ENCODE peak calls at places on chromosome X, in ten cellular contexts. U is heart left ventricle, O is psoas muscle, X is AG04450, L is aorta, N is IMR-90, J is SK-N-SH, H is mammary epithelial cell, Q is brain microvascular endothelial cell, B is tibial nerve. Z is an unnamed sample.

GRCh38 chrX:47583240-47583861 is 1.1 kb downstream of the TIMP1 start:
- DNase-seq in J (no peak), U (no peak), Q (no peak), N (no peak), L (no peak), O (no peak), X (no peak), B (no peak), H (no peak), Z (no peak)

GRCh38 chrX:119655125-119655524 is 37.8 kb downstream of the SEPTIN6 start:
- DNase-seq in U (peak), J (peak), H (peak), X (peak), Q (peak), O (no peak), L (no peak), B (no peak), N (peak), Z (no peak)

GRCh38 chrX:65406532-65406931 is 128.1 kb downstream of the LAS1L start:
- DNase-seq in J (no peak), H (no peak), U (no peak), N (no peak), B (no peak), Q (no peak), L (peak), O (no peak), X (no peak), Z (no peak)

GRCh38 chrX:119503484-119503861 is 35.2 kb downstream of the SLC25A5 start:
- DNase-seq in Q (peak), H (peak), O (no peak), J (no peak), U (peak), L (peak), N (peak), X (no peak), B (no peak), Z (no peak)

GRCh38 chrX:10619311-10620015 is 922 bp downstream of the MID1 start:
- DNase-seq in Q (peak), L (no peak), B (no peak), J (peak), O (no peak), H (no peak), N (no peak), X (no peak), U (no peak), Z (no peak)

GRCh38 chrX:68842781-68843581 is 14.2 kb downstream of the EFNB1 start:
- DNase-seq in X (no peak), H (peak), N (peak), L (no peak), B (no peak), Q (no peak), U (no peak), O (no peak), J (no peak), Z (no peak)

GRCh38 chrX:142156567-142156966 is 48.5 kb downstream of the MAGEC2 start:
- DNase-seq in Q (no peak), B (no peak), N (no peak), U (no peak), H (no peak), X (no peak), J (no peak), O (no peak), L (no peak), Z (no peak)

GRCh38 chrX:56219702-56220101 is 12.5 kb upstream of the KLF8 start:
- DNase-seq in U (no peak), J (no peak), L (no peak), H (no peak), N (no peak), B (no peak), X (no peak), O (no peak), Q (no peak), Z (no peak)

GRCh38 chrX:24838624-24839023 is 144.9 kb downstream of the POLA1 start:
- DNase-seq in U (no peak), O (no peak), X (no peak), N (peak), B (no peak), H (peak), L (no peak), J (peak), Q (peak), Z (no peak)

GRCh38 chrX:2484232-2484631 is 16.5 kb downstream of the DHRSX start:
- DNase-seq in H (no peak), X (no peak), B (no peak), J (no peak), L (no peak), O (no peak), U (no peak), N (no peak), Q (peak), Z (no peak)
- H3K27ac ChIP-seq in H (no peak), X (peak), B (peak), J (no peak), L (peak), O (no peak), U (peak), N (peak), Q (peak), Z (no peak)

GRCh38 chrX:703466-704210 is 73.0 kb downstream of the SHOX start:
- DNase-seq in L (no peak), O (no peak), Q (no peak), H (no peak), U (no peak), X (no peak), B (no peak), J (no peak), N (no peak), Z (no peak)
- H3K27ac ChIP-seq in L (no peak), O (no peak), Q (no peak), H (no peak), U (no peak), X (no peak), B (no peak), J (no peak), N (no peak), Z (no peak)

DNA sequence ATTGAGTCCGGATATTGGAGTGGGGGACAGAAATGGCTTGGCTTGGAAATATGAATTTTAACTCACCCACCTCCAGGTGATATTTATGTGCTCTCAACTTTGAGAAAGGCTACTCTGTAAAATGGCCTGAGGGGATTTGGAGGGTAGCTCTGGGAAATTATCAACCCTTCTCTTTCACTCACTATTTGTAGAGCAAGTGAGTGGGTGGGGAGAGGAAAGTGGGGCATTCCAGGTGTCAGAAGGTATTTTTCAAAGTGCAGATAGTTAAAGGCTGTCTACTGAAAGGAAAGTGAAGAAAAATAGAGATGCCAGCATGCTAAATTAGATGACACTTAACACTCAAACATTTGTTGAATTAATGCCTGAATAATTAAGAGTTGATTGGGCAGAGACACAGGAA is 44.1 kb downstream of the TMEM164 start:
- DNase-seq in U (no peak), N (no peak), Q (no peak), H (no peak), J (no peak), B (no peak), L (no peak), X (no peak), O (no peak), Z (no peak)
- H3K27ac ChIP-seq in U (peak), N (no peak), Q (no peak), H (no peak), J (no peak), B (no peak), L (no peak), X (no peak), O (peak), Z (no peak)

DNA sequence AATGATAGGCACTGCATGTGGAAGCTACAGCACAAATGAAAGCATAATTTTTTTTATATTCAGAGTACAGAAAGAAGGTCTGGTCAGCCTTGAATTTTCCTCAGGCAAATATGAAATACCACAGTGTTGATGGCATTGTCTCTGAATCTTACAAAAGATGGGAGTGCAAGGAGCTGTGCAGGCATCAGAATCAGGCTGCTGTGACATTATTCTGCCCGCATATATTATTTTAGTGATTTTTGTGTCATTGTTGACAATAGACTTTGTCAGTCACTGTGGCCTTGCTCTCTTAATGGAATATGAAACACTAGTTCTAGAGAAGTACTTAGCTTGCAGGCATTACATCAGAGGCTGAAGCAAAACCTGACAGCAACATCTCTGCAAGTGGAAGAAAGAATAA is 42.5 kb downstream of the SYTL5 start:
- DNase-seq in N (no peak), Q (no peak), O (no peak), X (no peak), B (no peak), U (no peak), J (no peak), L (no peak), H (no peak), Z (no peak)
- H3K27ac ChIP-seq in N (no peak), Q (no peak), O (no peak), X (no peak), B (no peak), U (no peak), J (no peak), L (no peak), H (no peak), Z (no peak)

GRCh38 chrX:13797512-13797911 is 19.4 kb downstream of the GPM6B start:
- DNase-seq in X (no peak), J (no peak), U (no peak), B (no peak), H (no peak), N (no peak), Q (no peak), L (no peak), O (no peak), Z (no peak)

GRCh38 chrX:13798184-13798583 is 18.7 kb downstream of the GPM6B start:
- DNase-seq in U (no peak), N (no peak), O (no peak), L (no peak), J (no peak), X (no peak), H (no peak), Q (no peak), B (no peak), Z (no peak)

GRCh38 chrX:13805241-13805640 is 11.7 kb downstream of the GPM6B start:
- DNase-seq in J (no peak), U (no peak), N (no peak), X (no peak), Q (no peak), L (no peak), O (no peak), B (no peak), H (no peak), Z (no peak)

GRCh38 chrX:13808293-13808692 is 8.6 kb downstream of the GPM6B start:
- DNase-seq in O (no peak), Q (no peak), U (no peak), X (no peak), H (no peak), L (no peak), B (no peak), N (no peak), J (no peak), Z (no peak)

GRCh38 chrX:13803116-13803515 is 13.8 kb downstream of the GPM6B start:
- DNase-seq in U (no peak), O (no peak), J (no peak), Q (no peak), X (no peak), N (no peak), B (no peak), H (no peak), L (no peak), Z (no peak)
- H3K27ac ChIP-seq in U (no peak), O (no peak), J (no peak), Q (no peak), X (no peak), N (no peak), B (peak), H (no peak), L (no peak), Z (no peak)

GRCh38 chrX:40153335-40154221 is 55.8 kb upstream of the BCOR start:
- DNase-seq in N (no peak), B (no peak), L (peak), H (no peak), Q (no peak), J (peak), U (peak), O (peak), X (no peak), Z (peak)

GRCh38 chrX:40154229-40154852 is 56.6 kb upstream of the BCOR start:
- DNase-seq in U (peak), X (no peak), H (no peak), N (no peak), J (peak), L (no peak), B (no peak), O (peak), Q (no peak), Z (no peak)

GRCh38 chrX:40156472-40157227 is 58.9 kb upstream of the BCOR start:
- DNase-seq in X (no peak), U (peak), J (no peak), O (no peak), Q (no peak), N (no peak), B (no peak), L (no peak), H (no peak), Z (no peak)

GRCh38 chrX:40155617-40156471 is 58.1 kb upstream of the BCOR start:
- DNase-seq in N (no peak), O (no peak), L (no peak), J (peak), X (no peak), H (no peak), U (no peak), Q (no peak), B (no peak), Z (peak)

GRCh38 chrX:40154853-40155616 is 57.3 kb upstream of the BCOR start:
- DNase-seq in H (no peak), Q (no peak), U (peak), L (peak), B (no peak), X (no peak), J (peak), N (peak), O (peak), Z (no peak)
- H3K27ac ChIP-seq in H (no peak), Q (no peak), U (peak), L (no peak), B (peak), X (no peak), J (no peak), N (no peak), O (peak), Z (no peak)

DNA sequence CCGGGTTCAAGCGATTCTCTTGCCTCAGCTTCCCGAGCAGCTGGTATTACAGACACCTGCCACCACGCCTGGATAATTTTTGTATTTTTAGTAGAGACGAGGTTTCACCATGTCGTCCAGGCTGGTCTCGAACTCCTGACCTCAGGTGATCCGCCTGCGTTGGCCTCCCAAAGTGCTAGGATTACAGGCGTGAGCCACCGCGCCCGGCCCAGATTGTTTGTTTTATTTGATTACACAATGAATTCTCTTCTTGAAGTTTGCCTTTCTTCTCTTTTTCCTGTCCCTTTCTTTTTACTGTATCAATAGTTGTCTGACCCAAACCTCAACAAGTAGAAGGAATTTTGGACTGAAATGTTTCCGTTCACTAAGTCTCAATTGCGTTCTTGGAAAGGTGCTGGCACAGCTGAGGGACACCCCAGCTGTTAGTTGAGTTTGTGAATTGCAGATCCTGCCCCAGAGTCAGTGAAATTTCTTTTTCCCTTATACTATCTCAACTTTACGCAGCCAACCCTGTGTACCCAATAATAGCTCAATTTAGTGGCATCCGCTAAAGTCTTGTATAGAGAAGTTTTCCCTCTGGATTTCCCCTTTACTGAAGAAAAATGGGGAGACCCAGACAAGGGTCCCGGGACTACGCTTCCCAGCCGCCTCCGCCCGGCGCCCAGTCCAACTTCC is 639 bp upstream of the MTM1 start:
- DNase-seq in X (no peak), L (no peak), Q (no peak), N (no peak), H (no peak), B (no peak), J (no peak), O (no peak), U (no peak), Z (no peak)
- H3K27ac ChIP-seq in X (no peak), L (no peak), Q (no peak), N (no peak), H (no peak), B (peak), J (no peak), O (peak), U (no peak), Z (no peak)

DNA sequence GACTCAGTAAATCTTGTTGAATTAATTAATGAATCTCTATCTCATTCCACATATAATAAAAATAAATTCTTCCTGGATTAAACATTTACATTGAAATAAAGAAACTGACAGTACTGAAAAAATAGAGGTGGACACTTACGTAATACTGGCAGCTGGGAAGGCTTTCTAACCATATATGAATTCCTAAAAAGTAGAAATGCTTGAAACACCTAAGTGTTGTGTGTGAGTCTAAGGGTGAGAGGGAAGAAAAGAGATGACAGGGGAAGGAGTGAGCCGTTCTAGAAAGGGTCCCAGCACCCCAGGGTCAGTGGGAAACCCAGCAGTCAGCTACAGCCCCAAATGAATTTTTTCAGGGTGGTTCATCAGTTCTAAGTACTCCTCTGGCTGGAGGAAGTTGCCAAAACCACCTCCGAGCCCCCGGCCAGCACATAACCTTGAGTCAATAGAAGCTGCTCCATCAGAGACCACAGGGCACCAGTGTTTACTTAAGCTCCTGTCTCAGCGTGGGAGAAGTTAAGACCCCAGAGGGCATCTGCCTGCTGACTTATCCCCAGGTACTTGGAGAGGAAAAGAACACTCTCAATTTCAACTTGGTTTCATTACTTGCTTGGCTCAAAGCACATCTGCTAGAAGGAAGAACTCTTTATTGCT is 18.3 kb downstream of the GAB3 start:
- DNase-seq in L (no peak), N (peak), J (no peak), U (no peak), O (no peak), X (no peak), Q (peak), B (no peak), H (peak), Z (no peak)
- H3K27ac ChIP-seq in L (no peak), N (peak), J (peak), U (peak), O (peak), X (peak), Q (peak), B (peak), H (no peak), Z (peak)

Z was measured in CD8-positive, alpha-beta memory T cell.